ENCODE peak calls at places on chromosomes 6 and 20, in seven cellular contexts. Q is SK-N-MC, B is pons, Y is HT-29, T is left lobe of liver, K is RPMI7951, M is skeletal muscle cell. O is an unnamed sample.

GRCh38 chr6:44074383-44075136 is 52.7 kb downstream of the MRPL14 start:
- DNase-seq in K (peak), Y (peak), Q (peak), M (no peak), B (peak), T (peak), O (peak)

GRCh38 chr6:150435832-150436231 is 67.0 kb downstream of the IYD start:
- DNase-seq in M (no peak), Y (no peak), K (peak), T (no peak), Q (no peak), B (no peak), O (no peak)

GRCh38 chr6:1554881-1555569 is 54.7 kb upstream of the FOXC1 start:
- DNase-seq in Y (no peak), Q (no peak), B (peak), K (peak), M (no peak), T (peak), O (no peak)

GRCh38 chr6:14816106-14816864 is 429.6 kb upstream of the JARID2 start:
- DNase-seq in K (peak), B (peak), Q (no peak), M (no peak), Y (no peak), T (no peak), O (no peak)

GRCh38 chr6:11294263-11294662 is 61.8 kb upstream of the NEDD9 start:
- DNase-seq in Y (no peak), T (no peak), M (no peak), B (no peak), K (no peak), Q (no peak), O (no peak)

GRCh38 chr20:49957487-49957938 is 21.3 kb downstream of the RNF114 start:
- DNase-seq in T (peak), M (no peak), K (peak), Q (no peak), B (no peak), Y (peak), O (no peak)

GRCh38 chr20:11182715-11183114 is 508.9 kb upstream of the JAG1 start:
- DNase-seq in Y (no peak), K (no peak), B (peak), Q (no peak), M (no peak), T (no peak), O (no peak)

GRCh38 chr20:62178316-62179161 is 4.3 kb upstream of the MTG2 start:
- DNase-seq in T (peak), M (no peak), Y (no peak), Q (no peak), K (no peak), B (no peak), O (no peak)

GRCh38 chr6:69861986-69862385 is 4.4 kb upstream of the COL19A1 start:
- DNase-seq in K (peak), B (no peak), Y (no peak), T (no peak), Q (no peak), M (no peak), O (no peak)

GRCh38 chr20:14996883-14997672 is 659.7 kb upstream of the FLRT3 start:
- DNase-seq in K (peak), M (no peak), Y (no peak), B (no peak), T (no peak), Q (no peak), O (no peak)

GRCh38 chr6:34544776-34545471 is 11.2 kb downstream of the SPDEF start:
- DNase-seq in K (no peak), Q (no peak), B (no peak), M (no peak), T (no peak), Y (no peak), O (no peak)

GRCh38 chr6:137764464-137764863 is 102.6 kb upstream of the TNFAIP3 start:
- DNase-seq in Y (no peak), M (peak), B (no peak), Q (no peak), K (peak), T (no peak), O (no peak)

GRCh38 chr6:135673671-135674309 is 176.2 kb upstream of the AHI1 start:
- DNase-seq in Q (peak), K (peak), T (no peak), B (no peak), M (no peak), Y (no peak), O (no peak)